ENCODE peak calls at places on chromosomes 11 and 22, in seven cellular contexts. R is MM.1S; G is naive thymus-derived CD4-positive, alpha-beta T cell; P is cardiac muscle cell; Q is aorta; A is left lung; J is neural progenitor cell. B is an unnamed sample. For H3K9me3 and H3K4me1, the result is how much of the 10 kb centered on the place peaks cover.

GRCh38 chr11:116869610-116870009 is 32.2 kb upstream of the APOA1 start:
- DNase-seq in R (no peak), G (no peak), P (no peak), Q (no peak), A (no peak), J (peak), B (no peak)

GRCh38 chr11:45265963-45266692 is 20.0 kb downstream of the SYT13 start:
- DNase-seq in R (no peak), G (no peak), P (no peak), Q (no peak), A (no peak), J (no peak), B (no peak)

GRCh38 chr22:45602824-45603301 is 68.8 kb upstream of the ATXN10 start:
- DNase-seq in R (peak), G (no peak), P (no peak), Q (no peak), A (no peak), J (peak), B (no peak)

GRCh38 chr22:24077416-24077815 is 66.3 kb downstream of the CABIN1 start:
- DNase-seq in R (no peak), G (no peak), P (no peak), Q (no peak), A (no peak), J (no peak), B (no peak)

GRCh38 chr11:81033779-81034550 is 1593.1 kb upstream of the TENM4 start:
- DNase-seq in R (no peak), G (no peak), P (no peak), Q (no peak), A (no peak), J (no peak), B (no peak)

GRCh38 chr11:69834811-69835800 is 15.9 kb upstream of the FGF3 start:
- DNase-seq in R (no peak), G (no peak), P (no peak), Q (peak), A (peak), J (peak), B (no peak)

GRCh38 chr11:87779276-87780067 is 395.8 kb downstream of the RAB38 start:
- DNase-seq in R (no peak), G (no peak), P (no peak), Q (no peak), A (no peak), J (no peak), B (no peak)

GRCh38 chr11:73012121-73012863 is 129.8 kb downstream of the FCHSD2 start:
- DNase-seq in R (no peak), G (no peak), P (no peak), Q (no peak), A (no peak), J (no peak), B (no peak)

GRCh38 chr22:24380220-24381218 is 46.9 kb upstream of the ADORA2A start:
- DNase-seq in R (no peak), G (no peak), P (no peak), Q (no peak), A (no peak), J (no peak), B (no peak)

GRCh38 chr11:3341298-3341697 is 37.6 kb downstream of the ZNF195 start:
- DNase-seq in R (peak), G (peak), P (peak), Q (peak), A (no peak), J (peak), B (no peak)

GRCh38 chr11:33802414-33802950 is 28.2 kb upstream of the FBXO3 start:
- DNase-seq in R (peak), G (no peak), P (peak), Q (peak), A (peak), J (peak), B (no peak)

GRCh38 chr11:25667871-25668270 is 664.1 kb upstream of the ANO3 start:
- DNase-seq in R (no peak), G (no peak), P (no peak), Q (no peak), A (no peak), J (no peak), B (no peak)

GRCh38 chr11:413120-414081 is 1.4 kb downstream of the SIGIRR start:
- DNase-seq in R (no peak), G (no peak), P (no peak), Q (peak), A (peak), J (no peak), B (no peak)

GRCh38 chr11:68457214-68457897 is 3.2 kb upstream of the PPP6R3 start:
- DNase-seq in R (no peak), G (no peak), P (no peak), Q (peak), A (no peak), J (no peak), B (no peak)

GRCh38 chr22:33314316-33314715 is 256.1 kb upstream of the SYN3 start:
- DNase-seq in R (no peak), G (no peak), P (no peak), Q (no peak), A (no peak), J (no peak), B (no peak)

GRCh38 chr11:9663699-9664275 is at the start of gene SWAP70:
- DNase-seq in R (peak), G (peak), P (peak), Q (peak), A (peak), J (peak), B (peak)

GRCh38 chr11:79663012-79663411 is 222.2 kb upstream of the TENM4 start:
- DNase-seq in R (no peak), G (no peak), P (peak), Q (no peak), A (no peak), J (peak), B (no peak)

GRCh38 chr22:23856721-23857605 is 712 bp upstream of the SLC2A11 start:
- DNase-seq in R (peak), G (peak), P (peak), Q (peak), A (no peak), J (peak), B (no peak)

GRCh38 chr11:56911312-56911711 is 77.4 kb upstream of the OR5AK2 start:
- DNase-seq in R (no peak), G (no peak), P (no peak), Q (no peak), A (no peak), J (no peak), B (no peak)

GRCh38 chr11:99781074-99781473 is 760.3 kb downstream of the CNTN5 start:
- DNase-seq in R (no peak), G (no peak), P (no peak), Q (no peak), A (no peak), J (no peak), B (no peak)

GRCh38 chr11:44574620-44575287 is 9.3 kb downstream of the CD82 start:
- DNase-seq in R (peak), G (peak), P (no peak), Q (no peak), A (no peak), J (no peak), B (peak)

GRCh38 chr22:32000171-32000570 is 42.9 kb upstream of the SLC5A1 start:
- DNase-seq in R (no peak), G (no peak), P (no peak), Q (no peak), A (no peak), J (no peak), B (no peak)

GRCh38 chr22:22997262-22997898 is 72.9 kb upstream of the GNAZ start:
- DNase-seq in R (no peak), G (no peak), P (no peak), Q (no peak), A (no peak), J (no peak), B (no peak)

GRCh38 chr11:9516113-9516512 is 55.3 kb downstream of the ZNF143 start:
- DNase-seq in R (no peak), G (no peak), P (no peak), Q (no peak), A (no peak), J (no peak), B (no peak)

GRCh38 chr11:1201395-1202153 is 21.3 kb upstream of the MUC5B start:
- DNase-seq in R (no peak), G (no peak), P (no peak), Q (no peak), A (no peak), J (no peak), B (no peak)

GRCh38 chr11:83219095-83219494 is 25.6 kb downstream of the ANKRD42 start:
- DNase-seq in R (no peak), G (no peak), P (peak), Q (no peak), A (no peak), J (peak), B (no peak)

GRCh38 chr11:75558939-75559843 is 2.9 kb upstream of the SERPINH1 start:
- DNase-seq in R (no peak), G (no peak), P (peak), Q (peak), A (peak), J (no peak), B (no peak)

GRCh38 chr11:36258730-36259360 is 30.4 kb downstream of the COMMD9 start:
- DNase-seq in R (peak), G (no peak), P (peak), Q (peak), A (peak), J (peak), B (no peak)

GRCh38 chr11:44755553-44756505 is 29.1 kb downstream of the TSPAN18 start:
- DNase-seq in R (no peak), G (no peak), P (no peak), Q (no peak), A (no peak), J (no peak), B (no peak)

GRCh38 chr11:130383363-130384168 is 44.8 kb downstream of the ADAMTS8 start:
- DNase-seq in R (no peak), G (no peak), P (peak), Q (no peak), A (no peak), J (no peak), B (no peak)

GRCh38 chr11:16612801-16613400 is 125.5 kb upstream of the C11orf58 start:
- DNase-seq in R (no peak), G (no peak), P (peak), Q (no peak), A (peak), J (peak), B (no peak)

GRCh38 chr11:120717042-120717441 is 205.5 kb downstream of the GRIK4 start:
- DNase-seq in R (no peak), G (no peak), P (no peak), Q (no peak), A (no peak), J (no peak), B (no peak)

GRCh38 chr11:64007160-64007628 is 21.0 kb downstream of the OTUB1 start:
- DNase-seq in R (no peak), G (no peak), P (peak), Q (peak), A (peak), J (peak), B (no peak)

GRCh38 chr11:134532176-134532920 is 120.3 kb upstream of the B3GAT1 start:
- DNase-seq in R (no peak), G (no peak), P (no peak), Q (no peak), A (peak), J (peak), B (no peak)

GRCh38 chr22:45548991-45549736 is 46.5 kb downstream of the FBLN1 start:
- DNase-seq in R (no peak), G (no peak), P (peak), Q (peak), A (peak), J (peak), B (no peak)

GRCh38 chr11:6992026-6992425 is 28.1 kb downstream of the ZNF214 start:
- DNase-seq in R (no peak), G (no peak), P (no peak), Q (no peak), A (no peak), J (no peak), B (no peak)
- H3K9me3 ChIP-seq in R (under half), G (under half), P (under half), Q (under half), A (under half), J (under half), B (under half)

GRCh38 chr22:43182726-43183125 is 4.2 kb downstream of the TTLL12 start:
- DNase-seq in R (no peak), G (no peak), P (no peak), Q (peak), A (no peak), J (no peak), B (no peak)

GRCh38 chr22:43179911-43180195 is 7.1 kb downstream of the TTLL12 start:
- DNase-seq in R (no peak), G (no peak), P (no peak), Q (no peak), A (no peak), J (no peak), B (no peak)

GRCh38 chr22:43182118-43182517 is 4.8 kb downstream of the TTLL12 start:
- DNase-seq in R (no peak), G (no peak), P (no peak), Q (peak), A (no peak), J (no peak), B (no peak)

GRCh38 chr22:43180670-43181069 is 6.3 kb downstream of the TTLL12 start:
- DNase-seq in R (no peak), G (no peak), P (no peak), Q (peak), A (no peak), J (no peak), B (no peak)

DNA sequence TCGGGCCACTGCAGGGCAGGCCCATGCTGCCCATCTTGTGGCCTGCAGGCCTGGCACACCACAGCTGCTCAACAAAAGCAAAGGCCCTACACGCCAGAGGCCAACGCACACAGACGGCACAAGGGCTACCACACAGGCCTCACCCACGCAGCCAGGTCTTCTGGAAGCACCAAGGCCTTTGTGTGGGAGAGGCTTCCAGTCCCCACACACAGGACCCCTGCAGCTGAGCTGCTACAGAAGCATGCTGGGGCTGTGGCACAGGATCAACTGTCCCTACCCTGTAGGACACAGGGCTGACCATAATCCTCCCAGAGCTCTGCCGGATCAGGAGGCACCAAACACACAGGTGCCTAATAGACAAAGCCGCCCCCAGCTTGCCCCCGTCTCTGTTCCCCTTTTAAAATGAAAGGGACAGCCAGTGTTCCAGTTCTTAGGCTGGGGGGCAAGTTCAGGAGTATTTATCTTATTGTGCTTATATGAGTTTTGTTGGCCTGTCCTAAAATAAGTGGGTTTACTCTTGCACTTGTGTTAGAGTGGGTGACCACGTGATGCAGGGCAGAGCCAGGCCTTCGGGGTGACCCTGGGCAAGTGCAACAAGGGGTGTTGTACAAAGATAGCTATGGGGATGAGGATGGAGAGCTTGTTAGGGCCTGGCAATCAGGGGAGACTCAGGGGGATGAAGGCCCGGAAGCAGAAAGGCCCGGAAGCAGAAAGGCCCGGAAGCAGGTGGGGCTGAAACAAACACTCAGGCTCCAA is 5.4 kb downstream of the TTLL12 start:
- DNase-seq in R (no peak), G (no peak), P (no peak), Q (peak), A (no peak), J (no peak), B (no peak)
- H3K4me1 ChIP-seq in R (under half), G (under half), P (under half), Q (under half), A (under half), J (under half), B (under half)

DNA sequence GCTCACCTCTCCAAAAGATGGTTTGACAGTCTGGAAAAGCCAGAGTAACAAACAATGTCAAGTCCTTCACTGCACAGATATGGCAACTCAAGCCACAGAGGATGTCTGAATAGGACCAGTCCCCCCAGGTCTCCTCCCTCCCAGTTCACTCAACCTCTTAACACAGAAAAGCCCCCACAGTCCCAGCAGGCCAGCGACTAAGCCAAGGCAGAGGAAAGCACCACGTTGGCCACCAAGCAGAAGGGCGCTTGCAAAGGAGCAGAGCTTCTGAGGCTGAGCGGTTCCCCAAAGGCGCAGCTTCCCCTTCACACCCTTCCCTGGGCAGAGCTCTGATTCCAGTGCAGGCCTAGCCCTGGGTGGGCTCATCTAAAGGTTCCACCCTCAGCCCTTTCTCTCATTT is 62.7 kb downstream of the PAK1 start:
- DNase-seq in R (peak), G (no peak), P (peak), Q (peak), A (peak), J (peak), B (no peak)
- H3K27ac ChIP-seq in R (peak), G (peak), P (no peak), Q (peak), A (peak), J (no peak), B (no peak)

DNA sequence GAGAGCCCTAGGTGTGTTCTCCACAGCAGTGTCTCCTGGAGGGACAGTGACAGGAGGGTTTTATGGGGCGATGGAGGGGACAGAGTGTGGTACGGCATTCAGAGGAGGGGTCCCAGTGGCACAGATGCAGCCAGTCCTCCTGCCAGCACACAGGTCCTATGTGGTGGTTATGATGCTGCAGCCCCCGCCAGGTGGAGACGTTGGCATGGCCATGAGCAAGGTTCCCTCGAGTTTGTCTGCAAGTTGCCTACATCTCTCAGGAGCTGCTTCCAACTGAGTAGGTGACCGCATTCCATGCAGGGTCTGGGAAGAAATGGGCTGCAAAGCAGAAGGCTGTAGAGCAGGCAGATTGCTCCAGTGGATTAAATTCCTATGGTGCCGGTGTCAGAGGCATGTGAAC is 646.0 kb downstream of the TBC1D22A start:
- DNase-seq in R (no peak), G (no peak), P (no peak), Q (no peak), A (no peak), J (no peak), B (no peak)
- H3K9me3 ChIP-seq in R (under half), G (under half), P (under half), Q (under half), A (under half), J (under half), B (under half)

GRCh38 chr22:37187552-37187890 is 526 bp downstream of the C1QTNF6 start:
- DNase-seq in R (no peak), G (no peak), P (peak), Q (no peak), A (no peak), J (no peak), B (peak)

GRCh38 chr22:37190262-37190780 is 2.3 kb upstream of the C1QTNF6 start:
- DNase-seq in R (no peak), G (no peak), P (peak), Q (no peak), A (no peak), J (no peak), B (peak)

GRCh38 chr22:37187891-37188761 is at the start of gene C1QTNF6:
- DNase-seq in R (no peak), G (no peak), P (peak), Q (peak), A (no peak), J (peak), B (peak)

GRCh38 chr22:37186997-37187522 is 987 bp downstream of the C1QTNF6 start:
- DNase-seq in R (no peak), G (no peak), P (no peak), Q (peak), A (no peak), J (no peak), B (peak)

GRCh38 chr22:37189011-37189466 is 992 bp upstream of the C1QTNF6 start:
- DNase-seq in R (no peak), G (no peak), P (no peak), Q (no peak), A (no peak), J (no peak), B (peak)
- H3K4me1 ChIP-seq in R (under half), G (half or more), P (under half), Q (under half), A (under half), J (under half), B (under half)

GRCh38 chr22:36257308-36257707 is 4.4 kb downstream of the APOL1 start:
- DNase-seq in R (no peak), G (no peak), P (no peak), Q (no peak), A (no peak), J (no peak), B (no peak)
- H3K27ac ChIP-seq in R (peak), G (no peak), P (no peak), Q (no peak), A (no peak), J (no peak), B (no peak)

GRCh38 chr22:49024775-49025440 is 802.8 kb downstream of the BRD1 start:
- DNase-seq in R (no peak), G (no peak), P (no peak), Q (peak), A (no peak), J (no peak), B (no peak)

GRCh38 chr22:49025791-49026475 is 801.7 kb downstream of the BRD1 start:
- DNase-seq in R (no peak), G (no peak), P (no peak), Q (peak), A (no peak), J (no peak), B (no peak)

GRCh38 chr22:49027122-49027670 is 800.5 kb downstream of the BRD1 start:
- DNase-seq in R (no peak), G (no peak), P (no peak), Q (peak), A (no peak), J (no peak), B (peak)

GRCh38 chr22:49026476-49027121 is 801.1 kb downstream of the BRD1 start:
- DNase-seq in R (no peak), G (no peak), P (no peak), Q (peak), A (no peak), J (peak), B (no peak)

DNA sequence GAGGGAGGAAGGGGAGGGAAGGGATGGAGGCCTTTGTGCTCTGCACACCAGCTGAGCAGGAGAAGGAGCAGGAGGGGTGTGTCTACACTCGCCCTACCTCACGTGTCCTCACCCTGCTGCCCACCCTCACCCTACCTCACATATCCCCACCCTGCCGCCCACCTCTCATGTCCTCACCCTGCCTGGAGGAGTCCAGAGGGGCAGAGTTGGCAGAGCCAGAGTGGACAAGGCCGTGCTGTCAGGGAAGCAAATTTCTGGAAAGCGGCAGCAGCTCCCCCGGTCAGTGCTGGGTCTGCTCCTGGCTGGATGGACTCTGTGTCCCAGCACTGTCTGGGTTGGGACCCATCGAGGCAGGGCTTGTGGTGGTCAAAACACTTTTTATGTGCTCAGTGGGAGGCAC is 799.6 kb downstream of the BRD1 start:
- DNase-seq in R (no peak), G (no peak), P (no peak), Q (no peak), A (no peak), J (no peak), B (no peak)
- H3K9me3 ChIP-seq in R (under half), G (under half), P (under half), Q (under half), A (under half), J (under half), B (under half)

B was measured in RWPE2.